ENCODE peak calls at places on chromosomes 6 and 20, in five cellular contexts. S, I, N, L and W are unnamed samples.

GRCh38 chr6:43856005-43856765 is 86.2 kb downstream of the VEGFA start:
- DNase-seq in S (peak), I (peak), N (peak), L (peak), W (peak)

GRCh38 chr6:15290962-15291704 is 45.3 kb downstream of the JARID2 start:
- DNase-seq in S (no peak), I (no peak), N (no peak), L (no peak), W (no peak)

GRCh38 chr6:41025966-41026365 is 13.1 kb downstream of the UNC5CL start:
- DNase-seq in S (no peak), I (no peak), N (no peak), L (no peak), W (no peak)

GRCh38 chr6:125804264-125804663 is 13.5 kb downstream of the NCOA7 start:
- DNase-seq in S (no peak), I (no peak), N (no peak), L (peak), W (no peak)

GRCh38 chr20:37564388-37565133 is 36.9 kb upstream of the BLCAP start:
- DNase-seq in S (peak), I (peak), N (peak), L (peak), W (peak)

GRCh38 chr6:4021862-4022715 is 56.8 kb downstream of the FAM217A start:
- DNase-seq in S (no peak), I (no peak), N (peak), L (peak), W (no peak)

GRCh38 chr6:90525421-90525820 is 61.5 kb downstream of the MAP3K7 start:
- DNase-seq in S (no peak), I (no peak), N (no peak), L (no peak), W (no peak)

GRCh38 chr6:122845916-122846632 is 57.0 kb downstream of the SMPDL3A start:
- DNase-seq in S (peak), I (no peak), N (peak), L (peak), W (no peak)

GRCh38 chr6:52548353-52548713 is 28.5 kb downstream of the TRAM2 start:
- DNase-seq in S (no peak), I (no peak), N (no peak), L (peak), W (no peak)

GRCh38 chr20:41306061-41306727 is 11.3 kb downstream of the ZHX3 start:
- DNase-seq in S (no peak), I (no peak), N (no peak), L (no peak), W (no peak)

GRCh38 chr6:24738732-24739131 is 19.8 kb upstream of the C6orf62 start:
- DNase-seq in S (peak), I (no peak), N (no peak), L (peak), W (no peak)

GRCh38 chr6:81734500-81735140 is 17.9 kb downstream of the TENT5A start:
- DNase-seq in S (no peak), I (no peak), N (no peak), L (peak), W (no peak)

GRCh38 chr20:40979247-40979646 is 49.4 kb upstream of the TOP1 start:
- DNase-seq in S (no peak), I (no peak), N (no peak), L (no peak), W (no peak)

GRCh38 chr6:8047466-8048292 is 16.5 kb downstream of the BLOC1S5 start:
- DNase-seq in S (peak), I (no peak), N (peak), L (peak), W (no peak)

GRCh38 chr20:42277203-42277602 is 659.0 kb upstream of the CHD6 start:
- DNase-seq in S (no peak), I (no peak), N (no peak), L (no peak), W (no peak)

GRCh38 chr6:122947355-122947754 is 48.7 kb upstream of the CLVS2 start:
- DNase-seq in S (peak), I (no peak), N (peak), L (peak), W (no peak)

GRCh38 chr20:11156922-11157321 is 483.1 kb upstream of the JAG1 start:
- DNase-seq in S (no peak), I (no peak), N (no peak), L (no peak), W (no peak)

GRCh38 chr6:84643778-84644177 is 120.6 kb downstream of the TBX18 start:
- DNase-seq in S (no peak), I (no peak), N (no peak), L (peak), W (no peak)

GRCh38 chr6:170266061-170266825 is 24.6 kb downstream of the DLL1 start:
- DNase-seq in S (no peak), I (no peak), N (no peak), L (no peak), W (peak)

GRCh38 chr20:35663516-35663812 is 1.2 kb downstream of the CPNE1 start:
- DNase-seq in S (no peak), I (no peak), N (no peak), L (no peak), W (no peak)

GRCh38 chr20:3672864-3673550 is 8.8 kb downstream of the ADAM33 start:
- DNase-seq in S (no peak), I (no peak), N (no peak), L (no peak), W (peak)
- H3K4me3 ChIP-seq in S (no peak), I (no peak), N (no peak), L (no peak), W (no peak)

DNA sequence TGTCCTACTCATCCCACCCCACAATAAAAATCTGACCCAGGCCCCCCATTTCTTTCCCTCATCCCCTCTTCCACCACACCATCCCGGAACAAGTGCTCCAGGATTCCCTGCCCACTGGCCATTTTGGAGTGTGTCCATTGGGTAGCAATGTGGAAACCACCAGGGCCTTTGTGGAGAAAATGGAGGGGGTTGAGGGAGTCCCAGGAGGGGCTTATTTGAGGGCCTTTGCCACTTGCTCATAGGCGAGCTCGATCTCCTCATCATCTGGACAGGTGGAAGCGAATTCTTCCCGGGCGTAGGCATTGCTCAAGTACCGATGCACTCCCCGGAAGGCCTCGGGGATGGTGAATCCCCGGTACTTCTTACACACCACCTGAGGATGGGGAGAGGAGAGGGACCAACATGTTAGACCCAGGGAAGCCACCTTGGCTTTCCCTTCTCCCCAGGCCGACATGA is 1.6 kb upstream of the DDAH2 start:
- DNase-seq in S (no peak), I (no peak), N (peak), L (no peak), W (no peak)
- H3K4me3 ChIP-seq in S (no peak), I (peak), N (peak), L (no peak), W (peak)

GRCh38 chr20:63896136-63896890 is 1.4 kb downstream of the DNAJC5 start:
- DNase-seq in S (peak), I (peak), N (peak), L (peak), W (peak)
- H3K4me3 ChIP-seq in S (peak), I (peak), N (peak), L (peak), W (peak)

GRCh38 chr20:60695223-60695622 is 556.8 kb upstream of the CDH4 start:
- DNase-seq in S (peak), I (no peak), N (no peak), L (peak), W (no peak)

GRCh38 chr20:60697252-60697651 is 554.8 kb upstream of the CDH4 start:
- DNase-seq in S (no peak), I (no peak), N (no peak), L (no peak), W (no peak)

GRCh38 chr20:60691966-60692615 is 560.0 kb upstream of the CDH4 start:
- DNase-seq in S (no peak), I (no peak), N (no peak), L (no peak), W (no peak)

GRCh38 chr20:60694763-60695162 is 557.3 kb upstream of the CDH4 start:
- DNase-seq in S (no peak), I (no peak), N (no peak), L (no peak), W (no peak)

DNA sequence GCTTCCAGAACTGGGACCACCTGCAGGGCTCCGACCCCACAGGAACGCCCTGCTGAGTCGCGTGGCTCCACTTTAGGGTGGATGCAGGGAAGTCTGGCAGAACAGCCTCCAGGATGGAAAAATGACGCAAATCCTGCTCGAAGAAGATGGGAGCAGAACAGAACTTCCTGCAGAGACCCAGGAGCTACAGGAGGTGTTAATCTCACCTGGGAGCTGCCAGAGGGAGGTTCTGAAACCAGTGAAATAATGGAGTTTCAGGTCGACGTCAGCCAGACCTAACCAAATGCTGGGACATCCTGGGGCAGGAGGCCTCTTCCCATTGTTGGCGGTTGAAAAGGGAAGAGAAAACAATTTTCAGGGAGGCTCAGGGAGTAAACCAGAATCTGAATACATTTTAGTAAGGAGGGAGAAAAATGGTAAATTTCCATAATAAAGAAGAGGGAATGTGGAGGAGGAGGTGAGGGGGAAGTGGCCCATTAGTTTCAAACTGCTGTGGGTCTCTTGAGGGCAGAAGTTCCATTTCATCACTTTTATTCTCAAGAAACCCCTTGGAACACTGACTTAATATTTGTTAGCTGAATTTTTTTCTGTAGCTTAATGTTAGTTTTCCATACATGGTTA is 558.4 kb upstream of the CDH4 start:
- DNase-seq in S (no peak), I (no peak), N (no peak), L (no peak), W (no peak)
- H3K4me3 ChIP-seq in S (no peak), I (no peak), N (no peak), L (no peak), W (no peak)

DNA sequence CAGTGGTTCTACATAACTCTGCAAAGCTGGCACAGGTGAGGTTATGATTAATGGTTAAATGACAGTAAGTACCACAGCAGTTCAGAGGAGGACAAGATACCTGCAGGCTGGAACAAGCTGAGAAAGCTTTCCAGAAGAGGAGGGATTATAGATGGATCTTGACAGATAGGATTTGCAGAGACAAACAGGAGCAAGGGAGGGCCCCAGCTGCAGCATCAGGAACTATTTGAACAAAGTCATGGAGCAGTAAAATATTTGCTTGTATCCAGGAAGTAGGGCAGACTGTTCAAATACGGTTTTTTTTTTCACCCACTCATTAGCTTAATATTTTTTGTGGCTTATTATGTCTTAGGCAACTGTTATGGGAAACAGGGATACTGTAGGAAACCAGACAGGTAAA is 144.4 kb upstream of the MAN1A1 start:
- DNase-seq in S (no peak), I (no peak), N (no peak), L (peak), W (no peak)
- H3K4me3 ChIP-seq in S (no peak), I (no peak), N (no peak), L (no peak), W (no peak)

DNA sequence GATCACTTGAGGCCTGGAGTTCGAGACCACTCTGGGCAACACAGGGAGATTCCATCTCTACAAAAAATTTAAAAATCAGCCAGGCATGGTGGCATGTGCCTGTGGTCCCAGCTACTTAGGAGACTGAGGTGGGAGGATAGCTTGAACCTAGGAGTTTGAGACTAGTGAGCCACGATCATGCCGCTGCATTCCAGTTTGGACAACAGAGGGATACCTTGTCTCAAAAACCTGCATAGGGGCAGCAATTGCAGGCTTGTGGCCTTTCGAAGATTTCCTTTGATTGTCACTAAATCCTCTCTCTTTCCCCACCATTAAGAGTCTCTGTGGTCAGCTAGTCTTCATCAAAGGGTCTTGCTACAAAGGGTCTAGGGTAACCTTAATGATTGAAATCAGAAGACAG is 60.3 kb downstream of the UTRN start:
- DNase-seq in S (no peak), I (no peak), N (no peak), L (no peak), W (no peak)
- H3K4me3 ChIP-seq in S (no peak), I (peak), N (no peak), L (no peak), W (no peak)